ENCODE peak calls at places on chromosomes 3 and 15, in four cellular contexts. One of them, this sample, is unnamed.

GRCh38 chr15:25900901-25901300 is 37.8 kb upstream of the ATP10A start:
- DNase-seq in HepG2: no peak
- DNase-seq in K562: no peak
- DNase-seq in A549: peak; percentile 31
- DNase-seq in this sample: no peak

GRCh38 chr3:23726811-23727548 is 78.8 kb upstream of the UBE2E1 start:
- DNase-seq in K562: no peak
- DNase-seq in A549: no peak
- DNase-seq in HepG2: no peak
- DNase-seq in this sample: peak; percentile 45

GRCh38 chr3:45178131-45179023 is 32.2 kb upstream of the CDCP1 start:
- DNase-seq in A549: no peak
- DNase-seq in HepG2: no peak
- DNase-seq in K562: no peak
- DNase-seq in this sample: no peak

GRCh38 chr15:53573091-53573490 is 186.4 kb downstream of the WDR72 start:
- DNase-seq in A549: no peak
- DNase-seq in K562: no peak
- DNase-seq in HepG2: no peak
- DNase-seq in this sample: no peak

GRCh38 chr15:75596703-75597345 is 17.7 kb upstream of the PTPN9 start:
- DNase-seq in HepG2: no peak
- DNase-seq in A549: no peak
- DNase-seq in K562: no peak
- DNase-seq in this sample: no peak

GRCh38 chr3:63979093-63979492 is 44.2 kb downstream of the PSMD6 start:
- DNase-seq in A549: no peak
- DNase-seq in HepG2: no peak
- DNase-seq in K562: no peak
- DNase-seq in this sample: no peak

GRCh38 chr15:60890361-60890991 is 338.6 kb downstream of the RORA start:
- DNase-seq in K562: no peak
- DNase-seq in HepG2: no peak
- DNase-seq in A549: no peak
- DNase-seq in this sample: no peak

GRCh38 chr3:195441476-195441970 is 1.3 kb downstream of the ACAP2 start:
- DNase-seq in A549: no peak
- DNase-seq in K562: no peak
- DNase-seq in HepG2: peak; percentile 35
- DNase-seq in this sample: no peak

GRCh38 chr15:78204351-78205309 is 29.7 kb downstream of the ACSBG1 start:
- DNase-seq in A549: no peak
- DNase-seq in HepG2: no peak
- DNase-seq in K562: no peak
- DNase-seq in this sample: no peak

GRCh38 chr15:33716025-33716424 is 252.3 kb upstream of the CHRM5 start:
- DNase-seq in A549: no peak
- DNase-seq in HepG2: no peak
- DNase-seq in K562: no peak
- DNase-seq in this sample: no peak

GRCh38 chr3:147483578-147483977 is 74.4 kb downstream of the ZIC1 start:
- DNase-seq in A549: no peak
- DNase-seq in K562: no peak
- DNase-seq in HepG2: no peak
- DNase-seq in this sample: no peak

GRCh38 chr15:36497903-36498302 is 81.5 kb upstream of the CDIN1 start:
- DNase-seq in A549: no peak
- DNase-seq in HepG2: no peak
- DNase-seq in K562: no peak
- DNase-seq in this sample: no peak

GRCh38 chr15:68192804-68193521 is 12.2 kb downstream of the CALML4 start:
- DNase-seq in A549: no peak
- DNase-seq in K562: no peak
- DNase-seq in HepG2: no peak
- DNase-seq in this sample: no peak

GRCh38 chr3:105835606-105836005 is 33.2 kb downstream of the CBLB start:
- DNase-seq in A549: no peak
- DNase-seq in K562: no peak
- DNase-seq in HepG2: no peak
- DNase-seq in this sample: no peak

GRCh38 chr15:64774556-64775523 is 549 bp downstream of the RBPMS2 start:
- DNase-seq in A549: peak; percentile 33
- DNase-seq in HepG2: no peak
- DNase-seq in K562: peak; percentile 49
- DNase-seq in this sample: no peak

GRCh38 chr3:51681453-51681852 is 10.4 kb downstream of the TEX264 start:
- DNase-seq in HepG2: no peak
- DNase-seq in K562: no peak
- DNase-seq in A549: no peak
- DNase-seq in this sample: no peak

GRCh38 chr15:37764733-37765191 is 169.7 kb upstream of the TMCO5A start:
- DNase-seq in A549: peak; percentile 49
- DNase-seq in HepG2: peak; percentile 35
- DNase-seq in K562: peak; percentile 54
- DNase-seq in this sample: no peak

GRCh38 chr3:11509175-11510000 is 134.3 kb downstream of the VGLL4 start:
- DNase-seq in K562: peak; percentile 73
- DNase-seq in HepG2: peak; percentile 31
- DNase-seq in A549: peak; percentile 33
- DNase-seq in this sample: no peak

GRCh38 chr3:10299175-10299574 is 6.4 kb upstream of the GHRL start:
- DNase-seq in HepG2: no peak
- DNase-seq in K562: no peak
- DNase-seq in A549: no peak
- DNase-seq in this sample: no peak

GRCh38 chr3:109081746-109082510 is 36.0 kb downstream of the MORC1 start:
- DNase-seq in K562: peak; percentile 14
- DNase-seq in HepG2: peak; percentile 31
- DNase-seq in A549: peak; percentile 53
- DNase-seq in this sample: peak; percentile 86

GRCh38 chr15:91867581-91868026 is 14.1 kb downstream of the SLCO3A1 start:
- DNase-seq in A549: peak; percentile 73
- DNase-seq in K562: no peak
- DNase-seq in HepG2: no peak
- DNase-seq in this sample: no peak

GRCh38 chr3:71408903-71409302 is 174.6 kb downstream of the FOXP1 start:
- DNase-seq in K562: no peak
- DNase-seq in A549: no peak
- DNase-seq in HepG2: no peak
- DNase-seq in this sample: no peak

DNA sequence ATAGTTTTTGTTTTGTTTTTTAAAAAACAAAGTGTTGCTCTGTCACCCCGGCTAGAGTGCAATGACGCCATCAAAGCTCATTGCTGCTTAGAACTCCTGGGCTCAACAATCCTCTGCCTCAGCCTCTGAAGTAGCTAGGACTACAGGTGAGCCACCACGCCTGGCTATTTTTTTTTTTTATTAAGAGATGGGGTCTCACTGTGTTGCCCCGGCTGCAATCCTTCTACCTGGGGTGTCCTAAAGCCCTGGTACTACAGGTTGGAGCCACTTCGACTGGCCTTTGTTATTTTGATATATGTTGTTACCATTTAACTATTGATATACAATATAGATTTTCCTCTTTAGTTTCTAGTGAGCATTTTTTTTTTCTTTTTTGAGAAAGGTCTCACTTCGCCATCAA is 2.6 kb downstream of the NGLY1 start:
- DNase-seq in A549: no peak
- DNase-seq in K562: no peak
- DNase-seq in HepG2: no peak
- DNase-seq in this sample: no peak
- TF ChIP-seq POLR2AphosphoS2 in A549: no peak
- TF ChIP-seq POLR2AphosphoS2 in K562: no peak
- TF ChIP-seq POLR2AphosphoS2 in HepG2: no peak
- TF ChIP-seq POLR2AphosphoS2 in this sample: no peak

GRCh38 chr15:98647026-98647773 is 1.1 kb upstream of the IGF1R start:
- DNase-seq in K562: peak; percentile 86
- DNase-seq in HepG2: peak; percentile 51
- DNase-seq in A549: peak; percentile 91
- DNase-seq in this sample: no peak
- TF ChIP-seq EP300 in K562: no peak
- TF ChIP-seq EP300 in HepG2: no peak
- TF ChIP-seq EP300 in A549: no peak
- TF ChIP-seq EP300 in this sample: no peak

GRCh38 chr3:124372784-124373183 is 357.5 kb upstream of the UMPS start:
- DNase-seq in K562: no peak
- DNase-seq in HepG2: no peak
- DNase-seq in A549: no peak
- DNase-seq in this sample: no peak
- TF ChIP-seq MYC in K562: no peak
- TF ChIP-seq MYC in HepG2: no peak
- TF ChIP-seq MYC in A549: no peak
- TF ChIP-seq MYC in this sample: no peak

GRCh38 chr3:152583913-152584312 is 251.0 kb upstream of the P2RY1 start:
- DNase-seq in A549: no peak
- DNase-seq in HepG2: no peak
- DNase-seq in K562: no peak
- DNase-seq in this sample: no peak
- TF ChIP-seq POLR2AphosphoS2 in A549: no peak
- TF ChIP-seq POLR2AphosphoS2 in HepG2: no peak
- TF ChIP-seq POLR2AphosphoS2 in K562: no peak
- TF ChIP-seq POLR2AphosphoS2 in this sample: no peak

DNA sequence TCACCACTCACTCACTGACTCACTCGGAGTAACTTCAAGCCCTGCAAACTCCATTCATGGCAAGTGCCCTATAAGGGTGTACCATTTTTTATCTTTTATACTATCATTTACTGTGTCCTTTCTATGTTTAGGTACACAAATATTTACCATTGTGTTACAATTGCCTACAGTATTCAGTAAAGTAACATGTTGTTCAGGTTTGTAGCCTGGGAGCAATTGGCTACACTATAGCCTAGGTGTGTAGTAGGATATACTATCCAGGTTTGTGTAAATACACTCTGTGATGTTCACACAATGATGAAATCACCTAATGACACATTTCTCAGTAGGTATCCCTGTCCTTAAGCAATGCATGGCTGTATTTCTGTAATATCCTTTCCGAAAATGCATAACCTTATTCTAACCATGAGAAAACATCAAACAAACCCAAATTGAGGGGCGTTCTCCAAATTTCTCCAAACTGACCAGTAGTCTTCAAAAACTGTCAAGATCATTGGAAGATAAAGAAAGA is 17.9 kb upstream of the CNOT10 start:
- DNase-seq in K562: no peak
- DNase-seq in HepG2: no peak
- DNase-seq in A549: no peak
- DNase-seq in this sample: no peak
- TF ChIP-seq EP300 in K562: no peak
- TF ChIP-seq EP300 in HepG2: no peak
- TF ChIP-seq EP300 in A549: no peak
- TF ChIP-seq EP300 in this sample: no peak

GRCh38 chr3:16148213-16148612 is 26.3 kb upstream of the GALNT15 start:
- DNase-seq in A549: no peak
- DNase-seq in K562: no peak
- DNase-seq in HepG2: no peak
- DNase-seq in this sample: no peak

GRCh38 chr3:16147226-16147625 is 27.3 kb upstream of the GALNT15 start:
- DNase-seq in K562: no peak
- DNase-seq in A549: peak; percentile 22
- DNase-seq in HepG2: no peak
- DNase-seq in this sample: no peak

GRCh38 chr3:16150285-16150684 is 24.2 kb upstream of the GALNT15 start:
- DNase-seq in A549: no peak
- DNase-seq in HepG2: no peak
- DNase-seq in K562: no peak
- DNase-seq in this sample: no peak

GRCh38 chr3:16151109-16151508 is 23.4 kb upstream of the GALNT15 start:
- DNase-seq in K562: no peak
- DNase-seq in HepG2: no peak
- DNase-seq in A549: peak; percentile 19
- DNase-seq in this sample: no peak

DNA sequence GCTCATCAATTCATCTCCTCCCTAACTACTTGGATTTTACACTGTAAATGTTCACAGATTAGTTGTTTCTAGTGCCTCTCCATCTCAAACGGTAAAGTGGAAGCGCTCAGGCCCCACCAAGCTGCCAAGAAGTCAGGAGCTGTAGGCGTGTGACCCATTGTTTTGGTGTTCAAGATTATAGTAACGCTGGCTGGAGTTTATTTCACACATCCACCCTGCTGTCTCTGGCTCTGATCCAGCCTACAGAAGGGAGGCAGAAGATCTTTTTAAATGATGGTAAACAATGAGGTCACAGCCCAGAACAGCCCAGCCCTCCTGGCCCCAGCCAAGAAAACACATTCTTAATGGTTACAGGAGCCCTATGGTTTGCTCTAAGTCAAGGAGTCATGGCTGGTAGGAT is 25.7 kb upstream of the GALNT15 start:
- DNase-seq in HepG2: no peak
- DNase-seq in K562: no peak
- DNase-seq in A549: peak; percentile 62
- DNase-seq in this sample: no peak
- TF ChIP-seq MYC in HepG2: no peak
- TF ChIP-seq MYC in K562: no peak
- TF ChIP-seq MYC in A549: no peak
- TF ChIP-seq MYC in this sample: no peak